ENCODE peak calls at places on chromosomes 13 and 19, in ten cellular contexts. One of them, this sample, is unnamed.

GRCh38 chr13:30006246-30006645 is 155.8 kb upstream of the UBL3 start:
- DNase-seq in Caco-2: no peak
- DNase-seq in central memory CD4-positive, alpha-beta T cell: no peak
- DNase-seq in anterior cingulate cortex: no peak
- DNase-seq in H9: no peak
- DNase-seq in heart left ventricle: no peak
- DNase-seq in ovary: no peak
- DNase-seq in RWPE2: no peak
- DNase-seq in ELF-1: no peak
- DNase-seq in stimulated activated CD4-positive, alpha-beta T cell treated with anti-CD3 and anti-CD28 coated beads, TNF-alpha, amount 100 ng/mL, for 4 hours: no peak
- DNase-seq in this sample: no peak

GRCh38 chr13:48448963-48449614 is 36.2 kb upstream of the LPAR6 start:
- DNase-seq in anterior cingulate cortex: no peak
- DNase-seq in Caco-2: no peak
- DNase-seq in ELF-1: no peak
- DNase-seq in heart left ventricle: no peak
- DNase-seq in H9: no peak
- DNase-seq in RWPE2: no peak
- DNase-seq in stimulated activated CD4-positive, alpha-beta T cell treated with anti-CD3 and anti-CD28 coated beads, TNF-alpha, amount 100 ng/mL, for 4 hours: no peak
- DNase-seq in central memory CD4-positive, alpha-beta T cell: no peak
- DNase-seq in ovary: no peak
- DNase-seq in this sample: no peak

GRCh38 chr13:33634526-33635111 is 183.3 kb upstream of the RFC3 start:
- DNase-seq in heart left ventricle: no peak
- DNase-seq in central memory CD4-positive, alpha-beta T cell: no peak
- DNase-seq in Caco-2: peak
- DNase-seq in anterior cingulate cortex: no peak
- DNase-seq in ovary: peak
- DNase-seq in stimulated activated CD4-positive, alpha-beta T cell treated with anti-CD3 and anti-CD28 coated beads, TNF-alpha, amount 100 ng/mL, for 4 hours: no peak
- DNase-seq in ELF-1: no peak
- DNase-seq in RWPE2: no peak
- DNase-seq in H9: no peak
- DNase-seq in this sample: no peak

GRCh38 chr19:17441241-17442135 is 7.0 kb downstream of the TMEM221 start:
- DNase-seq in heart left ventricle: no peak
- DNase-seq in H9: peak
- DNase-seq in ELF-1: peak
- DNase-seq in RWPE2: no peak
- DNase-seq in Caco-2: peak
- DNase-seq in central memory CD4-positive, alpha-beta T cell: no peak
- DNase-seq in anterior cingulate cortex: no peak
- DNase-seq in stimulated activated CD4-positive, alpha-beta T cell treated with anti-CD3 and anti-CD28 coated beads, TNF-alpha, amount 100 ng/mL, for 4 hours: no peak
- DNase-seq in ovary: no peak
- DNase-seq in this sample: peak

GRCh38 chr13:108402850-108403249 is 133.3 kb downstream of the TNFSF13B start:
- DNase-seq in Caco-2: no peak
- DNase-seq in central memory CD4-positive, alpha-beta T cell: no peak
- DNase-seq in stimulated activated CD4-positive, alpha-beta T cell treated with anti-CD3 and anti-CD28 coated beads, TNF-alpha, amount 100 ng/mL, for 4 hours: no peak
- DNase-seq in anterior cingulate cortex: no peak
- DNase-seq in H9: no peak
- DNase-seq in heart left ventricle: no peak
- DNase-seq in RWPE2: no peak
- DNase-seq in ELF-1: no peak
- DNase-seq in ovary: no peak
- DNase-seq in this sample: no peak

GRCh38 chr19:33727331-33728028 is 69.2 kb upstream of the KCTD15 start:
- DNase-seq in H9: no peak
- DNase-seq in anterior cingulate cortex: no peak
- DNase-seq in ELF-1: no peak
- DNase-seq in RWPE2: no peak
- DNase-seq in heart left ventricle: no peak
- DNase-seq in stimulated activated CD4-positive, alpha-beta T cell treated with anti-CD3 and anti-CD28 coated beads, TNF-alpha, amount 100 ng/mL, for 4 hours: no peak
- DNase-seq in Caco-2: no peak
- DNase-seq in central memory CD4-positive, alpha-beta T cell: no peak
- DNase-seq in ovary: no peak
- DNase-seq in this sample: no peak

GRCh38 chr13:44417876-44418275 is 44.3 kb downstream of the SERP2 start:
- DNase-seq in ovary: no peak
- DNase-seq in heart left ventricle: no peak
- DNase-seq in central memory CD4-positive, alpha-beta T cell: no peak
- DNase-seq in stimulated activated CD4-positive, alpha-beta T cell treated with anti-CD3 and anti-CD28 coated beads, TNF-alpha, amount 100 ng/mL, for 4 hours: no peak
- DNase-seq in H9: no peak
- DNase-seq in anterior cingulate cortex: no peak
- DNase-seq in Caco-2: no peak
- DNase-seq in ELF-1: no peak
- DNase-seq in RWPE2: no peak
- DNase-seq in this sample: no peak

GRCh38 chr19:44055870-44056269 is 4.0 kb downstream of the ZNF223 start:
- DNase-seq in heart left ventricle: no peak
- DNase-seq in stimulated activated CD4-positive, alpha-beta T cell treated with anti-CD3 and anti-CD28 coated beads, TNF-alpha, amount 100 ng/mL, for 4 hours: no peak
- DNase-seq in Caco-2: no peak
- DNase-seq in ELF-1: no peak
- DNase-seq in RWPE2: no peak
- DNase-seq in anterior cingulate cortex: no peak
- DNase-seq in central memory CD4-positive, alpha-beta T cell: no peak
- DNase-seq in H9: peak
- DNase-seq in ovary: no peak
- DNase-seq in this sample: no peak

GRCh38 chr13:75445717-75446529 is 36.0 kb downstream of the TBC1D4 start:
- DNase-seq in RWPE2: no peak
- DNase-seq in stimulated activated CD4-positive, alpha-beta T cell treated with anti-CD3 and anti-CD28 coated beads, TNF-alpha, amount 100 ng/mL, for 4 hours: no peak
- DNase-seq in H9: no peak
- DNase-seq in heart left ventricle: no peak
- DNase-seq in central memory CD4-positive, alpha-beta T cell: no peak
- DNase-seq in ovary: no peak
- DNase-seq in Caco-2: no peak
- DNase-seq in anterior cingulate cortex: no peak
- DNase-seq in ELF-1: no peak
- DNase-seq in this sample: no peak

GRCh38 chr19:2277138-2277537 is 4.8 kb downstream of the PEAK3 start:
- DNase-seq in stimulated activated CD4-positive, alpha-beta T cell treated with anti-CD3 and anti-CD28 coated beads, TNF-alpha, amount 100 ng/mL, for 4 hours: no peak
- DNase-seq in anterior cingulate cortex: no peak
- DNase-seq in RWPE2: no peak
- DNase-seq in H9: no peak
- DNase-seq in Caco-2: no peak
- DNase-seq in central memory CD4-positive, alpha-beta T cell: no peak
- DNase-seq in heart left ventricle: no peak
- DNase-seq in ELF-1: no peak
- DNase-seq in ovary: no peak
- DNase-seq in this sample: no peak

GRCh38 chr19:38361633-38362075 is 12.7 kb upstream of the PSMD8 start:
- DNase-seq in anterior cingulate cortex: peak
- DNase-seq in central memory CD4-positive, alpha-beta T cell: peak
- DNase-seq in H9: peak
- DNase-seq in ovary: peak
- DNase-seq in RWPE2: peak
- DNase-seq in Caco-2: peak
- DNase-seq in ELF-1: peak
- DNase-seq in stimulated activated CD4-positive, alpha-beta T cell treated with anti-CD3 and anti-CD28 coated beads, TNF-alpha, amount 100 ng/mL, for 4 hours: peak
- DNase-seq in heart left ventricle: peak
- DNase-seq in this sample: peak

GRCh38 chr13:106350208-106350607 is 185.3 kb downstream of the EFNB2 start:
- DNase-seq in RWPE2: no peak
- DNase-seq in central memory CD4-positive, alpha-beta T cell: no peak
- DNase-seq in Caco-2: no peak
- DNase-seq in anterior cingulate cortex: no peak
- DNase-seq in H9: no peak
- DNase-seq in ovary: no peak
- DNase-seq in ELF-1: no peak
- DNase-seq in stimulated activated CD4-positive, alpha-beta T cell treated with anti-CD3 and anti-CD28 coated beads, TNF-alpha, amount 100 ng/mL, for 4 hours: no peak
- DNase-seq in heart left ventricle: no peak
- DNase-seq in this sample: no peak